ENCODE peak calls at places on chromosomes 4 and X, in nine cellular contexts. I is choroid plexus epithelial cell; G is CD8-positive, alpha-beta memory T cell; S is DMS153; F is T follicular helper cell; A is CD4-positive, alpha-beta memory T cell; L is NCI-H1092 treated with DMSO at 0.1 percent for 48 hours; C is T-helper 2 cell; O is C1 segment of cervical spinal cord. N is an unnamed sample.
A peak's percentile ranks its signal among the peaks of the same experiment; 100 is the strongest.

GRCh38 chr4:124631760-124632159 is 80.8 kb downstream of the ANKRD50 start:
- DNase-seq in I (peak; percentile 96), G (no peak), S (no peak), F (no peak), A (no peak), L (no peak), C (no peak), O (no peak), N (no peak)

GRCh38 chr4:148782284-148782683 is 340.1 kb upstream of the NR3C2 start:
- DNase-seq in I (no peak), G (no peak), S (no peak), F (no peak), A (no peak), L (no peak), C (no peak), O (no peak), N (no peak)

GRCh38 chr4:77697860-77698599 is 92.4 kb downstream of the CXCL13 start:
- DNase-seq in I (peak; percentile 85), G (no peak), S (peak; percentile 49), F (no peak), A (no peak), L (peak; percentile 27), C (no peak), O (no peak), N (no peak)

GRCh38 chr4:130233377-130234047 is 1137.6 kb downstream of the C4orf33 start:
- DNase-seq in I (peak; percentile 14), G (no peak), S (no peak), F (no peak), A (no peak), L (no peak), C (no peak), O (no peak), N (no peak)

GRCh38 chr4:46945062-46945461 is 36.0 kb upstream of the COX7B2 start:
- DNase-seq in I (no peak), G (no peak), S (no peak), F (no peak), A (no peak), L (no peak), C (no peak), O (no peak), N (no peak)

GRCh38 chr4:55880652-55881280 is 27.3 kb downstream of the EXOC1 start:
- DNase-seq in I (no peak), G (no peak), S (no peak), F (no peak), A (no peak), L (no peak), C (no peak), O (no peak), N (no peak)

GRCh38 chr4:577499-578450 is 1.7 kb upstream of the TMEM271 start:
- DNase-seq in I (peak; percentile 17), G (no peak), S (no peak), F (no peak), A (no peak), L (no peak), C (no peak), O (no peak), N (no peak)

GRCh38 chr4:57095245-57095644 is 14.9 kb downstream of the IGFBP7 start:
- DNase-seq in I (peak; percentile 31), G (no peak), S (no peak), F (no peak), A (no peak), L (no peak), C (no peak), O (no peak), N (no peak)

GRCh38 chr4:115054836-115055235 is 58.6 kb downstream of the NDST4 start:
- DNase-seq in I (peak; percentile 54), G (no peak), S (no peak), F (no peak), A (no peak), L (no peak), C (no peak), O (no peak), N (no peak)

GRCh38 chr4:133483600-133484246 is 334.6 kb downstream of the PCDH10 start:
- DNase-seq in I (peak; percentile 83), G (no peak), S (peak; percentile 2), F (no peak), A (no peak), L (peak; percentile 19), C (no peak), O (no peak), N (no peak)

GRCh38 chrX:16993791-16994318 is 47.4 kb downstream of the REPS2 start:
- DNase-seq in I (peak; percentile 2), G (no peak), S (no peak), F (no peak), A (no peak), L (no peak), C (no peak), O (no peak), N (no peak)

GRCh38 chr4:55795342-55795741 is 24.2 kb upstream of the EXOC1L start:
- DNase-seq in I (no peak), G (no peak), S (no peak), F (no peak), A (no peak), L (no peak), C (no peak), O (no peak), N (no peak)

GRCh38 chr4:40763228-40763716 is 13.5 kb downstream of the NSUN7 start:
- DNase-seq in I (peak; percentile 79), G (no peak), S (no peak), F (no peak), A (no peak), L (no peak), C (no peak), O (no peak), N (no peak)

GRCh38 chr4:52837716-52838558 is 24.2 kb upstream of the RASL11B start:
- DNase-seq in I (peak; percentile 70), G (no peak), S (no peak), F (no peak), A (no peak), L (no peak), C (no peak), O (no peak), N (no peak)

GRCh38 chrX:149540621-149541520 is at the start of gene EOLA1:
- DNase-seq in I (peak; percentile 97), G (peak; percentile 95), S (peak; percentile 98), F (peak; percentile 86), A (peak; percentile 97), L (peak; percentile 97), C (peak; percentile 83), O (peak; percentile 39), N (no peak)

GRCh38 chrX:16665089-16665488 is 15.1 kb downstream of the S100G start:
- DNase-seq in I (peak; percentile 75), G (no peak), S (no peak), F (no peak), A (no peak), L (no peak), C (no peak), O (no peak), N (no peak)

GRCh38 chr4:115229873-115230272 is 116.5 kb upstream of the NDST4 start:
- DNase-seq in I (no peak), G (no peak), S (no peak), F (no peak), A (no peak), L (no peak), C (no peak), O (no peak), N (no peak)

GRCh38 chr4:56742080-56742871 is 61.2 kb upstream of the HOPX start:
- DNase-seq in I (peak; percentile 39), G (no peak), S (no peak), F (no peak), A (no peak), L (no peak), C (no peak), O (no peak), N (no peak)

GRCh38 chr4:184453402-184454160 is 20.8 kb downstream of the IRF2 start:
- DNase-seq in I (peak; percentile 94), G (peak; percentile 60), S (no peak), F (no peak), A (peak; percentile 82), L (no peak), C (no peak), O (no peak), N (peak; percentile 33)

GRCh38 chrX:30593435-30594200 is 16.1 kb upstream of the TASL start:
- DNase-seq in I (no peak), G (no peak), S (no peak), F (peak; percentile 1), A (peak; percentile 34), L (no peak), C (no peak), O (no peak), N (no peak)

GRCh38 chrX:104419926-104420325 is 146.1 kb upstream of the IL1RAPL2 start:
- DNase-seq in I (no peak), G (no peak), S (no peak), F (no peak), A (no peak), L (no peak), C (no peak), O (no peak), N (no peak)

GRCh38 chrX:54444752-54445151 is 4.5 kb downstream of the TSR2 start:
- DNase-seq in I (no peak), G (no peak), S (no peak), F (no peak), A (no peak), L (no peak), C (no peak), O (no peak), N (no peak)

GRCh38 chrX:34716322-34716721 is 59.2 kb upstream of the TMEM47 start:
- DNase-seq in I (peak; percentile 39), G (no peak), S (no peak), F (no peak), A (no peak), L (no peak), C (no peak), O (no peak), N (no peak)